ENCODE peak calls at places on chromosomes 4 and X, in eight cellular contexts. X is endothelial cell, O is ACHN, P is fibroblast of pulmonary artery, E is epithelial cell of esophagus, W is AG09309, G is AG08396, Y is GF-D8. A is an unnamed sample.

GRCh38 chrX:133081990-133082389 is 14.9 kb downstream of the USP26 start:
- DNase-seq in X (no peak), O (no peak), P (no peak), E (no peak), W (no peak), G (no peak), Y (no peak), A (no peak)

GRCh38 chr4:103092245-103092644 is 7.4 kb downstream of the BDH2 start:
- DNase-seq in X (no peak), O (no peak), P (no peak), E (no peak), W (no peak), G (no peak), Y (no peak), A (no peak)

GRCh38 chr4:183996868-183997267 is 91.8 kb downstream of the STOX2 start:
- DNase-seq in X (no peak), O (no peak), P (peak), E (peak), W (no peak), G (peak), Y (no peak), A (no peak)

GRCh38 chr4:126708716-126709115 is 924.0 kb upstream of the INTU start:
- DNase-seq in X (no peak), O (no peak), P (no peak), E (peak), W (no peak), G (no peak), Y (no peak), A (no peak)

GRCh38 chr4:16129336-16129735 is 45.5 kb upstream of the PROM1 start:
- DNase-seq in X (no peak), O (no peak), P (no peak), E (no peak), W (no peak), G (no peak), Y (no peak), A (no peak)

GRCh38 chrX:40104649-40105015 is 6.9 kb upstream of the BCOR start:
- DNase-seq in X (no peak), O (peak), P (peak), E (peak), W (no peak), G (peak), Y (no peak), A (no peak)

GRCh38 chr4:139834210-139834609 is 168.6 kb downstream of the MGST2 start:
- DNase-seq in X (no peak), O (no peak), P (no peak), E (no peak), W (no peak), G (no peak), Y (no peak), A (no peak)

GRCh38 chr4:158053801-158054200 is 119.0 kb downstream of the GASK1B start:
- DNase-seq in X (no peak), O (no peak), P (no peak), E (no peak), W (no peak), G (no peak), Y (no peak), A (no peak)